ENCODE peak calls at places on chromosomes 12 and 14, in six cellular contexts. One of them, this sample, is unnamed.

GRCh38 chr14:90087433-90087832 is 25.6 kb downstream of the KCNK13 start:
- DNase-seq in non-pigmented ciliary epithelial cell: no peak
- DNase-seq in CD8-positive, alpha-beta T cell: no peak
- DNase-seq in posterior cingulate gyrus: no peak
- DNase-seq in HEK293T: no peak
- DNase-seq in A549: no peak
- DNase-seq in this sample: no peak

GRCh38 chr12:117890137-117890536 is 78.7 kb downstream of the KSR2 start:
- DNase-seq in non-pigmented ciliary epithelial cell: no peak
- DNase-seq in CD8-positive, alpha-beta T cell: no peak
- DNase-seq in posterior cingulate gyrus: no peak
- DNase-seq in HEK293T: peak; percentile 27
- DNase-seq in A549: peak; percentile 40
- DNase-seq in this sample: no peak

GRCh38 chr12:53451661-53452158 is at the start of gene PCBP2:
- DNase-seq in non-pigmented ciliary epithelial cell: peak; percentile 99
- DNase-seq in CD8-positive, alpha-beta T cell: peak; percentile 98
- DNase-seq in posterior cingulate gyrus: peak; percentile 100
- DNase-seq in HEK293T: peak; percentile 95
- DNase-seq in A549: peak; percentile 99
- DNase-seq in this sample: peak; percentile 98

GRCh38 chr12:93387780-93388179 is 10.1 kb downstream of the NUDT4 start:
- DNase-seq in non-pigmented ciliary epithelial cell: no peak
- DNase-seq in CD8-positive, alpha-beta T cell: no peak
- DNase-seq in posterior cingulate gyrus: no peak
- DNase-seq in HEK293T: no peak
- DNase-seq in A549: no peak
- DNase-seq in this sample: no peak

GRCh38 chr12:45893240-45893639 is 97.1 kb downstream of the SCAF11 start:
- DNase-seq in non-pigmented ciliary epithelial cell: no peak
- DNase-seq in CD8-positive, alpha-beta T cell: no peak
- DNase-seq in posterior cingulate gyrus: no peak
- DNase-seq in HEK293T: peak; percentile 18
- DNase-seq in A549: no peak
- DNase-seq in this sample: no peak

GRCh38 chr14:95319312-95320075 is at the start of gene CLMN:
- DNase-seq in non-pigmented ciliary epithelial cell: no peak
- DNase-seq in CD8-positive, alpha-beta T cell: peak; percentile 26
- DNase-seq in posterior cingulate gyrus: peak; percentile 80
- DNase-seq in HEK293T: peak; percentile 64
- DNase-seq in A549: peak; percentile 47
- DNase-seq in this sample: no peak

GRCh38 chr14:24784981-24785380 is 151.0 kb upstream of the GZMB start:
- DNase-seq in non-pigmented ciliary epithelial cell: no peak
- DNase-seq in CD8-positive, alpha-beta T cell: no peak
- DNase-seq in posterior cingulate gyrus: no peak
- DNase-seq in HEK293T: no peak
- DNase-seq in A549: no peak
- DNase-seq in this sample: no peak

GRCh38 chr12:47527816-47528215 is 178.0 kb downstream of the RPAP3 start:
- DNase-seq in non-pigmented ciliary epithelial cell: no peak
- DNase-seq in CD8-positive, alpha-beta T cell: no peak
- DNase-seq in posterior cingulate gyrus: no peak
- DNase-seq in HEK293T: no peak
- DNase-seq in A549: no peak
- DNase-seq in this sample: no peak

GRCh38 chr12:89988556-89988955 is 279.9 kb upstream of the ATP2B1 start:
- DNase-seq in non-pigmented ciliary epithelial cell: no peak
- DNase-seq in CD8-positive, alpha-beta T cell: no peak
- DNase-seq in posterior cingulate gyrus: no peak
- DNase-seq in HEK293T: no peak
- DNase-seq in A549: no peak
- DNase-seq in this sample: no peak

GRCh38 chr14:22375321-22375930 is 213.6 kb downstream of the DAD1 start:
- DNase-seq in non-pigmented ciliary epithelial cell: peak; percentile 40
- DNase-seq in CD8-positive, alpha-beta T cell: no peak
- DNase-seq in posterior cingulate gyrus: no peak
- DNase-seq in HEK293T: peak; percentile 33
- DNase-seq in A549: peak; percentile 21
- DNase-seq in this sample: no peak

GRCh38 chr14:35387713-35388579 is 16.6 kb downstream of the NFKBIA start:
- DNase-seq in non-pigmented ciliary epithelial cell: no peak
- DNase-seq in CD8-positive, alpha-beta T cell: no peak
- DNase-seq in posterior cingulate gyrus: no peak
- DNase-seq in HEK293T: no peak
- DNase-seq in A549: no peak
- DNase-seq in this sample: no peak

GRCh38 chr12:6215932-6216494 is 15.8 kb downstream of the CD9 start:
- DNase-seq in non-pigmented ciliary epithelial cell: peak; percentile 34
- DNase-seq in CD8-positive, alpha-beta T cell: no peak
- DNase-seq in posterior cingulate gyrus: peak; percentile 92
- DNase-seq in HEK293T: no peak
- DNase-seq in A549: peak; percentile 98
- DNase-seq in this sample: peak; percentile 100

GRCh38 chr14:23066368-23066767 is 9.0 kb upstream of the CDH24 start:
- DNase-seq in non-pigmented ciliary epithelial cell: no peak
- DNase-seq in CD8-positive, alpha-beta T cell: no peak
- DNase-seq in posterior cingulate gyrus: no peak
- DNase-seq in HEK293T: no peak
- DNase-seq in A549: no peak
- DNase-seq in this sample: no peak

GRCh38 chr14:85579957-85580356 is 50.0 kb downstream of the FLRT2 start:
- DNase-seq in non-pigmented ciliary epithelial cell: no peak
- DNase-seq in CD8-positive, alpha-beta T cell: no peak
- DNase-seq in posterior cingulate gyrus: no peak
- DNase-seq in HEK293T: no peak
- DNase-seq in A549: no peak
- DNase-seq in this sample: no peak

GRCh38 chr14:104931323-104931770 is 6.7 kb downstream of the PLD4 start:
- DNase-seq in non-pigmented ciliary epithelial cell: no peak
- DNase-seq in CD8-positive, alpha-beta T cell: no peak
- DNase-seq in posterior cingulate gyrus: no peak
- DNase-seq in HEK293T: no peak
- DNase-seq in A549: no peak
- DNase-seq in this sample: no peak

GRCh38 chr14:21268612-21269251 is 510 bp downstream of the HNRNPC start:
- DNase-seq in non-pigmented ciliary epithelial cell: no peak
- DNase-seq in CD8-positive, alpha-beta T cell: peak; percentile 26
- DNase-seq in posterior cingulate gyrus: no peak
- DNase-seq in HEK293T: no peak
- DNase-seq in A549: no peak
- DNase-seq in this sample: peak; percentile 24

GRCh38 chr14:90559811-90560492 is 163.1 kb downstream of the CALM1 start:
- DNase-seq in non-pigmented ciliary epithelial cell: no peak
- DNase-seq in CD8-positive, alpha-beta T cell: no peak
- DNase-seq in posterior cingulate gyrus: peak; percentile 52
- DNase-seq in HEK293T: no peak
- DNase-seq in A549: no peak
- DNase-seq in this sample: no peak

GRCh38 chr12:17609152-17609551 is 480.8 kb downstream of the RERGL start:
- DNase-seq in non-pigmented ciliary epithelial cell: no peak
- DNase-seq in CD8-positive, alpha-beta T cell: no peak
- DNase-seq in posterior cingulate gyrus: no peak
- DNase-seq in HEK293T: no peak
- DNase-seq in A549: no peak
- DNase-seq in this sample: no peak

GRCh38 chr12:49198431-49199155 is 9.7 kb upstream of the TUBA1A start:
- DNase-seq in non-pigmented ciliary epithelial cell: no peak
- DNase-seq in CD8-positive, alpha-beta T cell: no peak
- DNase-seq in posterior cingulate gyrus: peak; percentile 90
- DNase-seq in HEK293T: no peak
- DNase-seq in A549: no peak
- DNase-seq in this sample: no peak

GRCh38 chr14:105881021-105881930 is 354.9 kb downstream of the TMEM121 start:
- DNase-seq in non-pigmented ciliary epithelial cell: no peak
- DNase-seq in CD8-positive, alpha-beta T cell: peak; percentile 10
- DNase-seq in posterior cingulate gyrus: peak; percentile 49
- DNase-seq in HEK293T: no peak
- DNase-seq in A549: no peak
- DNase-seq in this sample: no peak

GRCh38 chr14:101948666-101949205 is 15.6 kb upstream of the DYNC1H1 start:
- DNase-seq in non-pigmented ciliary epithelial cell: no peak
- DNase-seq in CD8-positive, alpha-beta T cell: no peak
- DNase-seq in posterior cingulate gyrus: peak; percentile 68
- DNase-seq in HEK293T: no peak
- DNase-seq in A549: no peak
- DNase-seq in this sample: no peak

GRCh38 chr12:67161322-67161918 is 107.7 kb upstream of the CAND1 start:
- DNase-seq in non-pigmented ciliary epithelial cell: peak; percentile 8
- DNase-seq in CD8-positive, alpha-beta T cell: peak; percentile 28
- DNase-seq in posterior cingulate gyrus: no peak
- DNase-seq in HEK293T: peak; percentile 46
- DNase-seq in A549: peak; percentile 31
- DNase-seq in this sample: no peak

GRCh38 chr12:21451529-21451928 is 14.1 kb downstream of the PYROXD1 start:
- DNase-seq in non-pigmented ciliary epithelial cell: peak; percentile 38
- DNase-seq in CD8-positive, alpha-beta T cell: no peak
- DNase-seq in posterior cingulate gyrus: no peak
- DNase-seq in HEK293T: no peak
- DNase-seq in A549: no peak
- DNase-seq in this sample: no peak

GRCh38 chr12:123150273-123150803 is 552 bp downstream of the PITPNM2 start:
- DNase-seq in non-pigmented ciliary epithelial cell: no peak
- DNase-seq in CD8-positive, alpha-beta T cell: no peak
- DNase-seq in posterior cingulate gyrus: peak; percentile 77
- DNase-seq in HEK293T: peak; percentile 56
- DNase-seq in A549: peak; percentile 50
- DNase-seq in this sample: no peak

GRCh38 chr14:64704743-64705405 is 650 bp downstream of the PLEKHG3 start:
- DNase-seq in non-pigmented ciliary epithelial cell: no peak
- DNase-seq in CD8-positive, alpha-beta T cell: no peak
- DNase-seq in posterior cingulate gyrus: peak; percentile 81
- DNase-seq in HEK293T: peak; percentile 39
- DNase-seq in A549: no peak
- DNase-seq in this sample: no peak

GRCh38 chr12:113253532-113254285 is 32.4 kb downstream of the TPCN1 start:
- DNase-seq in non-pigmented ciliary epithelial cell: no peak
- DNase-seq in CD8-positive, alpha-beta T cell: no peak
- DNase-seq in posterior cingulate gyrus: no peak
- DNase-seq in HEK293T: no peak
- DNase-seq in A549: no peak
- DNase-seq in this sample: no peak

GRCh38 chr12:16027012-16027411 is 115.9 kb downstream of the DERA start:
- DNase-seq in non-pigmented ciliary epithelial cell: no peak
- DNase-seq in CD8-positive, alpha-beta T cell: no peak
- DNase-seq in posterior cingulate gyrus: no peak
- DNase-seq in HEK293T: no peak
- DNase-seq in A549: no peak
- DNase-seq in this sample: no peak

GRCh38 chr12:22275847-22276246 is 58.7 kb downstream of the ST8SIA1 start:
- DNase-seq in non-pigmented ciliary epithelial cell: peak; percentile 97
- DNase-seq in CD8-positive, alpha-beta T cell: no peak
- DNase-seq in posterior cingulate gyrus: peak; percentile 73
- DNase-seq in HEK293T: no peak
- DNase-seq in A549: peak; percentile 13
- DNase-seq in this sample: peak; percentile 91

GRCh38 chr14:101132051-101132541 is 228.6 kb upstream of the RTL1 start:
- DNase-seq in non-pigmented ciliary epithelial cell: no peak
- DNase-seq in CD8-positive, alpha-beta T cell: peak; percentile 1
- DNase-seq in posterior cingulate gyrus: no peak
- DNase-seq in HEK293T: no peak
- DNase-seq in A549: no peak
- DNase-seq in this sample: no peak

GRCh38 chr14:21098134-21098891 is at the start of gene ZNF219:
- DNase-seq in non-pigmented ciliary epithelial cell: no peak
- DNase-seq in CD8-positive, alpha-beta T cell: peak; percentile 36
- DNase-seq in posterior cingulate gyrus: peak; percentile 84
- DNase-seq in HEK293T: no peak
- DNase-seq in A549: peak; percentile 57
- DNase-seq in this sample: no peak

GRCh38 chr14:72404998-72405397 is 472.8 kb downstream of the RGS6 start:
- DNase-seq in non-pigmented ciliary epithelial cell: no peak
- DNase-seq in CD8-positive, alpha-beta T cell: no peak
- DNase-seq in posterior cingulate gyrus: no peak
- DNase-seq in HEK293T: no peak
- DNase-seq in A549: no peak
- DNase-seq in this sample: no peak

GRCh38 chr12:81347404-81347803 is 269.5 kb downstream of the ACSS3 start:
- DNase-seq in non-pigmented ciliary epithelial cell: no peak
- DNase-seq in CD8-positive, alpha-beta T cell: no peak
- DNase-seq in posterior cingulate gyrus: no peak
- DNase-seq in HEK293T: no peak
- DNase-seq in A549: no peak
- DNase-seq in this sample: no peak

GRCh38 chr12:2617365-2617764 is 177.4 kb upstream of the FKBP4 start:
- DNase-seq in non-pigmented ciliary epithelial cell: no peak
- DNase-seq in CD8-positive, alpha-beta T cell: no peak
- DNase-seq in posterior cingulate gyrus: no peak
- DNase-seq in HEK293T: no peak
- DNase-seq in A549: no peak
- DNase-seq in this sample: no peak